ENCODE peak calls at places on chromosomes 6 and 20, in ten cellular contexts. B is breast epithelium, G is prostate gland, M is transverse colon, Q is H1, T is K562, S is HepG2, N is stomach, P is HCT116, X is suprapubic skin. O is an unnamed sample. For H3K9me3, the result is how much of the 10 kb centered on the place peaks cover.

GRCh38 chr6:79138146-79138545 is 60.1 kb upstream of the PHIP start:
- DNase-seq in M (no peak), G (no peak), B (no peak), S (no peak), N (no peak), P (no peak), T (no peak), X (no peak), Q (no peak), O (no peak)

GRCh38 chr6:45423901-45424627 is 46.3 kb upstream of the SUPT3H start:
- DNase-seq in G (peak), P (no peak), X (no peak), S (no peak), B (no peak), N (peak), M (peak), Q (peak), T (no peak), O (peak)

GRCh38 chr6:30515106-30515505 is 25.8 kb downstream of the HLA-E start:
- DNase-seq in B (no peak), N (no peak), M (no peak), S (no peak), X (no peak), G (no peak), Q (no peak), T (no peak), P (no peak), O (no peak)

GRCh38 chr6:159830481-159831372 is 30.7 kb downstream of the PNLDC1 start:
- DNase-seq in S (no peak), M (no peak), B (no peak), Q (no peak), G (no peak), T (no peak), X (peak), N (no peak), P (no peak), O (no peak)

GRCh38 chr20:51800132-51800721 is 2.1 kb downstream of the SALL4 start:
- DNase-seq in N (peak), S (peak), B (peak), G (peak), Q (peak), X (no peak), M (peak), T (peak), P (peak), O (peak)

GRCh38 chr6:39885691-39886090 is 48.6 kb downstream of the MOCS1 start:
- DNase-seq in T (no peak), X (no peak), P (no peak), G (no peak), M (no peak), Q (no peak), N (no peak), B (no peak), S (peak), O (no peak)

GRCh38 chr6:149114167-149114566 is 203.3 kb upstream of the TAB2 start:
- DNase-seq in P (no peak), T (no peak), N (no peak), S (no peak), M (no peak), Q (no peak), X (no peak), B (peak), G (no peak), O (no peak)

GRCh38 chr20:57260959-57261357 is 5.5 kb downstream of the BMP7 start:
- DNase-seq in X (no peak), G (no peak), S (no peak), T (no peak), P (no peak), M (no peak), Q (no peak), B (no peak), N (no peak), O (no peak)

GRCh38 chr6:35776364-35777215 is at the start of gene CLPSL2:
- DNase-seq in P (no peak), B (no peak), N (no peak), T (peak), M (no peak), Q (peak), G (no peak), S (no peak), X (no peak), O (peak)

GRCh38 chr6:170243791-170244291 is 47.0 kb downstream of the DLL1 start:
- DNase-seq in N (no peak), P (no peak), B (no peak), T (no peak), Q (no peak), X (no peak), G (no peak), S (no peak), M (no peak), O (no peak)

GRCh38 chr6:113855500-113856010 is 1.6 kb upstream of the MARCKS start:
- DNase-seq in P (no peak), T (no peak), X (no peak), N (no peak), G (no peak), M (peak), B (no peak), Q (peak), S (no peak), O (peak)

GRCh38 chr20:58140787-58141396 is 87.6 kb downstream of the ANKRD60 start:
- DNase-seq in B (peak), S (no peak), G (no peak), M (no peak), Q (no peak), X (peak), P (no peak), N (no peak), T (no peak), O (no peak)

GRCh38 chr6:3455121-3455489 is 1.7 kb downstream of the SLC22A23 start:
- DNase-seq in T (no peak), X (no peak), N (peak), M (peak), S (peak), Q (no peak), P (no peak), B (no peak), G (peak), O (no peak)

GRCh38 chr6:16635810-16636602 is 125.3 kb downstream of the ATXN1 start:
- DNase-seq in T (no peak), M (peak), Q (no peak), G (peak), X (no peak), P (peak), S (peak), B (no peak), N (no peak), O (no peak)

GRCh38 chr6:13811627-13812358 is 2.6 kb downstream of the MCUR1 start:
- DNase-seq in X (no peak), B (no peak), S (no peak), M (peak), N (no peak), Q (no peak), P (no peak), T (no peak), G (no peak), O (no peak)

GRCh38 chr20:3908667-3909066 is 19.5 kb downstream of the PANK2 start:
- DNase-seq in X (no peak), G (no peak), T (no peak), N (no peak), P (no peak), M (no peak), S (no peak), Q (no peak), B (no peak), O (no peak)

GRCh38 chr6:144586986-144587385 is 301.9 kb downstream of the UTRN start:
- DNase-seq in Q (no peak), X (no peak), B (no peak), G (no peak), N (no peak), P (no peak), S (no peak), T (no peak), M (no peak), O (no peak)

GRCh38 chr20:10371467-10371866 is 62.6 kb downstream of the MKKS start:
- DNase-seq in T (no peak), M (no peak), G (no peak), N (no peak), X (no peak), Q (no peak), P (no peak), B (no peak), S (no peak), O (no peak)

GRCh38 chr20:31674895-31675827 is 37.4 kb downstream of the COX4I2 start:
- DNase-seq in P (no peak), G (no peak), B (peak), S (no peak), Q (no peak), X (no peak), N (peak), M (peak), T (peak), O (peak)

GRCh38 chr6:53795702-53796450 is 1.1 kb downstream of the LRRC1 start:
- DNase-seq in B (no peak), X (peak), M (peak), T (no peak), S (peak), P (no peak), N (peak), Q (peak), G (peak), O (peak)

GRCh38 chr6:117624869-117625481 is 22.7 kb upstream of the GOPC start:
- DNase-seq in G (no peak), B (no peak), M (no peak), P (no peak), T (no peak), N (no peak), S (no peak), Q (no peak), X (no peak), O (no peak)
- H3K9me3 ChIP-seq in G (under half), B (under half), M (under half), P (under half), T (under half), N (under half), S (under half), Q (under half), X (under half), O (half or more)

GRCh38 chr20:8306916-8307315 is 174.8 kb downstream of the PLCB1 start:
- DNase-seq in M (no peak), N (no peak), P (no peak), G (no peak), S (no peak), X (no peak), T (no peak), B (no peak), Q (no peak), O (no peak)
- TF ChIP-seq POLR2AphosphoS5 in M (no peak), N (no peak), P (no peak), G (no peak), S (no peak), X (no peak), T (no peak), B (no peak), Q (no peak), O (no peak)

DNA sequence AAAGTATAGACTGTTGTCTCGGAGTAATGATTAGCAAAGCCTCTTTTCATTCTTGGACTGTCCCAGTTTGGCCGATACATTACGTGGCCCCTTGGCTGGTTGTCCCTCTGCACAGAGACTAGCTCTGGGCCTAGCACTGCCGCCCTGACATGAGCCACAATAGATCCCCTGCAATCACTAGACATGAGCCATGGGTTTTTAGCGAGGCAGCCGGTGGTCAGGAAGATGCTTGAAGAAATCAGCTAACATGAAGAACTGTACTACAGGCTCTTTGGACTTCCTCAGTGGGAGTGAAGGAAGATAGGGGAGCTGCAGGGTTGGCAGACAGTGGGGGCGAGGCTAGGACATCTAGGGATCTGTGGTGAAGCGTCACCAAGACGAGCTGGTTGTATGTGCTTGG is 11.0 kb downstream of the DUSP22 start:
- DNase-seq in M (no peak), P (no peak), G (no peak), T (no peak), N (no peak), S (no peak), X (no peak), Q (no peak), B (no peak), O (peak)
- H3K9me3 ChIP-seq in M (under half), P (under half), G (under half), T (under half), N (under half), S (under half), X (under half), Q (half or more), B (under half), O (under half)

DNA sequence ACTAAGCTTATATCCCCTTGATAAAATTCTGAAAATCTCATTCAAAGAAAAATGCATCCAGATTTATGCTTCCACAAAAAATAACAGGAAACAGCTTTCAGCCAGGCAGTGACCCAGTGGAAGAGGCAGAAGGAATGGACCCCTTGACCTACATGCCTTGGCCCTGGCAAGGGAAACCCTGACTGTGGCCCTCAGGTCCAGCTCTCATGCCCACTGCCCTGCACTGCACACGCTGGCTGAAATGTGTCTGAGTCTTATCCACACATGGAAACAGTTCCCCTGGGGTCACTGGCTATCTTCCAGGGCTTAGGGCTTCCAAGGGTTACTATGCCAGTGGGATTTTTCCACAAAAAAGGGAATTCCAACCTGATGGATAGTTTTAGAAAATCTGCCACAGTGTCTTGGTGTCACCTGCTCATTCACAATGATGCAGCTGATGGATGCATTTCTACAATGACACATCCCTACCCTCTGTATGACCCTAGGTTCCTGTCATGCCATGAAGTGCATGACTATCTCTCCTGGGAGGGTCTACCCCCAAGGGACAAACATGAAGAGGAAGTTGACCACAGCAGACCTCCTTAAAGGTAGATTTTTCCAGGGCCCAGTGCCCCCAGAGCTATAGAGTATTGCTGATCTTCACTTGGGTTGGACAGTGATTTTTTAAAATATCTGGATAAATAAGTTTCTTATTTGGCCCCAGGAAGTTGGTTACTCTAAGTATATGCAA is 121.9 kb upstream of the CD93 start:
- DNase-seq in M (no peak), Q (no peak), G (no peak), B (no peak), S (no peak), P (no peak), T (no peak), N (no peak), X (no peak), O (no peak)
- TF ChIP-seq POLR2AphosphoS5 in M (no peak), Q (no peak), G (no peak), B (no peak), S (no peak), P (no peak), T (no peak), N (no peak), X (no peak), O (peak)

DNA sequence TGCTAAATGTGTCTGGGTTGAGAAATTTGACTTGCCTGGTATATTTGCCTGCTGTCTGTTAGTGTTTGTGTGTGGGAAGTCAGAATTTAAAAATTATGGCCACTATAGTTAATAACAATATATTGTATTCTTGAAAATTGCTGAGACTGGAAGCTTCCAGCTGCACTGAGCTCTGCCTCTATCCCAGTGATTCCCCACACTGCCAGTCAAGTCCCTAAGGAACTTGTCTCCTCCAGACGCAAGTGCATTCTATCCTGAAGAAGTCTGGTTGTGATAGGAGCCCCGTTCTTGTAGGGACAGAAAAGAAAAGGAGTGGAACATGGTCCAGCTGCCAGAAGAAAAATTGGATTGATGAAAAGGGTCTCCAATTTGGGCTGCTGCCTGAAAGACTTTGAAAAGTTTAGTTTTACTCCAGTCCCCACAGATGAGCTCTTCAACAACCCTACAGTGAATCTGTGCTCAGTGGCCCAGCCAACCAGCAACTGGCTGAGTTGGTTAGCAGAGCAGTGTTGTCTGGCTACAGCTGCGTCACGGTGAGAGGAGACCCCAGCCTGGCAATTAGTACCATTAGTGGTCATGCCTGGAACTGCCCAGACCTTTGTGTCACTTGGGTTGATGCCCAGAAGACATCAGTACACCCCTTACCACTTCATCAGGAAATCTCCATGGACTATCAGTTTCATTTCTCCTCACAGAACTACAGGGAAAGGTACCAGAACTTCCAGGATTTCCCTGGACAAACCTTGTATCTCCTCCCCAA is 183.1 kb upstream of the MCHR2 start:
- DNase-seq in Q (no peak), B (no peak), N (no peak), M (no peak), S (no peak), P (no peak), T (no peak), X (no peak), G (no peak), O (no peak)
- H3K9me3 ChIP-seq in Q (under half), B (under half), N (under half), M (under half), S (under half), P (under half), T (under half), X (under half), G (under half), O (under half)

GRCh38 chr20:34088305-34088870 is 23.7 kb downstream of the EIF2S2 start:
- DNase-seq in P (no peak), Q (no peak), T (no peak), X (no peak), G (no peak), M (no peak), N (no peak), S (no peak), B (no peak), O (no peak)

GRCh38 chr20:34089655-34090324 is 22.3 kb downstream of the EIF2S2 start:
- DNase-seq in B (no peak), P (no peak), M (no peak), N (peak), G (peak), Q (no peak), T (no peak), X (no peak), S (no peak), O (no peak)

GRCh38 chr20:34090645-34091044 is 21.4 kb downstream of the EIF2S2 start:
- DNase-seq in T (no peak), Q (no peak), B (no peak), M (no peak), N (no peak), X (no peak), G (no peak), P (no peak), S (no peak), O (no peak)

GRCh38 chr20:34091637-34092200 is 20.3 kb downstream of the EIF2S2 start:
- DNase-seq in S (no peak), Q (no peak), G (no peak), N (no peak), P (no peak), X (no peak), B (no peak), M (no peak), T (no peak), O (no peak)

GRCh38 chr20:34088871-34089479 is 23.1 kb downstream of the EIF2S2 start:
- DNase-seq in B (no peak), N (no peak), X (no peak), G (no peak), S (no peak), P (no peak), Q (no peak), M (no peak), T (no peak), O (no peak)
- TF ChIP-seq POLR2AphosphoS5 in B (no peak), N (no peak), X (no peak), G (no peak), S (peak), P (no peak), Q (peak), M (no peak), T (no peak), O (no peak)

GRCh38 chr6:164168595-164168994 is 754.1 kb downstream of the QKI start:
- DNase-seq in P (no peak), G (no peak), X (no peak), S (no peak), Q (no peak), N (no peak), T (no peak), B (no peak), M (no peak), O (no peak)

GRCh38 chr6:164166996-164167395 is 752.5 kb downstream of the QKI start:
- DNase-seq in Q (no peak), X (no peak), B (no peak), N (no peak), G (no peak), M (no peak), T (no peak), P (no peak), S (no peak), O (no peak)

GRCh38 chr6:164166515-164166914 is 752.0 kb downstream of the QKI start:
- DNase-seq in Q (no peak), P (no peak), G (no peak), T (no peak), M (no peak), N (no peak), X (no peak), S (no peak), B (no peak), O (no peak)

GRCh38 chr6:164167873-164168405 is 753.4 kb downstream of the QKI start:
- DNase-seq in G (no peak), P (no peak), X (no peak), M (no peak), S (no peak), T (no peak), N (no peak), Q (no peak), B (no peak), O (no peak)

GRCh38 chr6:164169355-164169754 is 754.8 kb downstream of the QKI start:
- DNase-seq in T (no peak), S (no peak), Q (no peak), B (no peak), G (no peak), P (no peak), X (no peak), M (no peak), N (no peak), O (no peak)
- H3K9me3 ChIP-seq in T (under half), S (under half), Q (under half), B (under half), G (under half), P (under half), X (under half), M (under half), N (under half), O (under half)

GRCh38 chr6:33994198-33995045 is 151.5 kb downstream of the GRM4 start:
- DNase-seq in N (no peak), P (no peak), Q (no peak), B (no peak), S (no peak), X (peak), T (no peak), M (peak), G (no peak), O (no peak)

GRCh38 chr6:33995873-33996475 is 149.9 kb downstream of the GRM4 start:
- DNase-seq in G (no peak), N (no peak), B (no peak), Q (no peak), P (no peak), X (peak), T (no peak), S (no peak), M (peak), O (peak)

GRCh38 chr6:33997265-33997664 is 148.6 kb downstream of the GRM4 start:
- DNase-seq in T (no peak), G (no peak), Q (no peak), M (no peak), S (no peak), P (no peak), B (no peak), N (no peak), X (no peak), O (no peak)

GRCh38 chr6:33993653-33994052 is 152.2 kb downstream of the GRM4 start:
- DNase-seq in M (peak), Q (no peak), S (no peak), B (no peak), P (no peak), T (no peak), X (peak), N (no peak), G (no peak), O (peak)

GRCh38 chr6:33995046-33995872 is 150.6 kb downstream of the GRM4 start:
- DNase-seq in X (peak), T (no peak), G (no peak), N (peak), Q (no peak), P (no peak), B (no peak), M (peak), S (peak), O (peak)
- TF ChIP-seq POLR2AphosphoS5 in X (no peak), T (no peak), G (no peak), N (no peak), Q (no peak), P (no peak), B (no peak), M (no peak), S (no peak), O (no peak)

GRCh38 chr6:119540417-119540816 is 190.9 kb upstream of the MAN1A1 start:
- DNase-seq in T (no peak), N (no peak), S (no peak), B (no peak), X (no peak), G (no peak), P (no peak), Q (no peak), M (no peak), O (peak)
- H3K9me3 ChIP-seq in T (under half), N (under half), S (under half), B (under half), X (under half), G (under half), P (under half), Q (under half), M (under half), O (under half)